ENCODE peak calls at places on chromosome 18, in six cellular contexts. K is AG04449, R is frontal cortex, D is AG09309, N is amygdala, G is lower leg skin. X is an unnamed sample.

GRCh38 chr18:37507239-37507638 is 58.4 kb downstream of the CELF4 start:
- DNase-seq in N (no peak), G (no peak), R (no peak), D (no peak), K (no peak), X (no peak)

GRCh38 chr18:9615973-9616559 is 1.7 kb upstream of the PPP4R1 start:
- DNase-seq in K (no peak), R (no peak), D (no peak), G (no peak), N (no peak), X (no peak)

GRCh38 chr18:59663096-59663495 is 34.1 kb downstream of the CCBE1 start:
- DNase-seq in K (no peak), G (no peak), R (no peak), N (no peak), D (no peak), X (no peak)

GRCh38 chr18:63887424-63887823 is at the start of gene SERPINB2:
- DNase-seq in K (no peak), D (no peak), R (no peak), G (no peak), N (no peak), X (no peak)

GRCh38 chr18:52652451-52652850 is 312.5 kb downstream of the DCC start:
- DNase-seq in R (no peak), G (no peak), N (no peak), K (no peak), D (no peak), X (no peak)

GRCh38 chr18:24296273-24296672 is 101.4 kb downstream of the OSBPL1A start:
- DNase-seq in G (no peak), D (no peak), N (no peak), R (no peak), K (no peak), X (no peak)

GRCh38 chr18:74083071-74083954 is 64.3 kb downstream of the FBXO15 start:
- DNase-seq in K (no peak), R (no peak), N (no peak), D (no peak), G (no peak), X (no peak)

GRCh38 chr18:8942909-8943545 is 159.5 kb upstream of the NDUFV2 start:
- DNase-seq in N (no peak), D (no peak), R (no peak), G (no peak), K (no peak), X (no peak)

GRCh38 chr18:69998523-69998987 is 50.9 kb upstream of the CD226 start:
- DNase-seq in K (no peak), D (no peak), N (no peak), R (no peak), G (no peak), X (no peak)

GRCh38 chr18:46412831-46413371 is 244.1 kb downstream of the LOXHD1 start:
- DNase-seq in D (no peak), N (no peak), G (no peak), R (no peak), K (no peak), X (no peak)

GRCh38 chr18:58847383-58848071 is 17.1 kb upstream of the ZNF532 start:
- DNase-seq in R (peak; percentile 59), K (no peak), G (no peak), N (peak; percentile 30), D (no peak), X (no peak)

GRCh38 chr18:1133541-1133940 is 228.9 kb downstream of the ADCYAP1 start:
- DNase-seq in K (no peak), D (no peak), N (no peak), R (no peak), G (no peak), X (no peak)

GRCh38 chr18:67513285-67513684 is 3.2 kb downstream of the DSEL start:
- DNase-seq in R (no peak), K (no peak), G (no peak), D (no peak), N (no peak), X (no peak)

GRCh38 chr18:30175621-30176225 is 866.8 kb downstream of the DSC3 start:
- DNase-seq in D (no peak), N (no peak), G (no peak), K (no peak), R (no peak), X (no peak)

GRCh38 chr18:79559121-79559835 is 120.3 kb upstream of the CTDP1 start:
- DNase-seq in R (no peak), N (no peak), K (no peak), G (no peak), D (no peak), X (peak; percentile 56)

GRCh38 chr18:46946656-46947282 is 29.4 kb downstream of the KATNAL2 start:
- DNase-seq in K (no peak), D (no peak), R (peak; percentile 78), N (peak; percentile 68), G (peak; percentile 61), X (peak; percentile 80)

GRCh38 chr18:48715651-48716354 is 177.0 kb downstream of the CTIF start:
- DNase-seq in G (peak; percentile 73), K (no peak), N (no peak), R (no peak), D (no peak), X (peak; percentile 75)

GRCh38 chr18:78892201-78892600 is 87.4 kb upstream of the SALL3 start:
- DNase-seq in D (no peak), K (no peak), G (no peak), N (no peak), R (no peak), X (no peak)

GRCh38 chr18:72811047-72811446 is 56.7 kb downstream of the NETO1 start:
- DNase-seq in D (no peak), R (no peak), N (no peak), G (no peak), K (no peak), X (no peak)

GRCh38 chr18:26549486-26550435 is 1.4 kb upstream of the KCTD1 start:
- DNase-seq in N (peak; percentile 30), G (peak; percentile 24), D (peak; percentile 21), R (peak; percentile 58), K (no peak), X (peak; percentile 89)

GRCh38 chr18:78611201-78611800 is 368.3 kb upstream of the SALL3 start:
- DNase-seq in K (no peak), D (no peak), G (no peak), N (no peak), R (no peak), X (no peak)